ENCODE peak calls at places on chromosomes 16 and 17, in six cellular contexts. K is mucosa of descending colon; D is naive B cell; N is SK-N-SH treated with all-trans-retinoic acid at 6 μM for 48 hours; S is heart left ventricle; L is CD8-positive, alpha-beta T cell. X is an unnamed sample.

GRCh38 chr16:54361246-54361645 is 74.7 kb upstream of the IRX3 start:
- ATAC-seq in N (no peak), K (no peak), D (no peak), L (no peak), S (no peak), X (no peak)

GRCh38 chr17:79370594-79370993 is 240.3 kb downstream of the RBFOX3 start:
- ATAC-seq in N (no peak), L (no peak), K (no peak), D (no peak), S (no peak), X (no peak)

GRCh38 chr16:28063611-28064061 is at the start of gene GSG1L:
- ATAC-seq in K (no peak), N (no peak), L (no peak), D (no peak), S (peak), X (no peak)

GRCh38 chr17:43125967-43126910 is 1.1 kb upstream of the BRCA1 start:
- ATAC-seq in N (peak), S (no peak), K (peak), D (no peak), L (no peak), X (no peak)

GRCh38 chr16:5015351-5015750 is 18.4 kb downstream of the NAGPA start:
- ATAC-seq in N (peak), D (no peak), L (no peak), K (no peak), S (no peak), X (no peak)

GRCh38 chr17:52170963-52171572 is 12.6 kb upstream of the CA10 start:
- ATAC-seq in D (no peak), S (no peak), N (no peak), K (no peak), L (no peak), X (no peak)

GRCh38 chr16:11205065-11205699 is 50.8 kb downstream of the SOCS1 start:
- ATAC-seq in D (no peak), S (no peak), N (no peak), L (no peak), K (peak), X (no peak)

GRCh38 chr17:81082177-81083073 is 47.5 kb downstream of the BAIAP2 start:
- ATAC-seq in S (peak), D (no peak), N (no peak), L (no peak), K (no peak), X (no peak)

GRCh38 chr17:56678249-56679144 is 85.0 kb downstream of the NOG start:
- ATAC-seq in N (peak), S (peak), K (no peak), D (peak), L (peak), X (peak)

GRCh38 chr16:71440669-71441347 is 1.0 kb downstream of the TLE7 start:
- ATAC-seq in K (no peak), L (no peak), S (no peak), D (no peak), N (no peak), X (no peak)

GRCh38 chr16:56807011-56807675 is 57.9 kb upstream of the SLC12A3 start:
- ATAC-seq in D (no peak), L (no peak), S (no peak), K (no peak), N (peak), X (no peak)

GRCh38 chr16:23400387-23400930 is 52.5 kb downstream of the COG7 start:
- ATAC-seq in S (no peak), K (no peak), L (no peak), D (no peak), N (no peak), X (no peak)

GRCh38 chr17:43438626-43439529 is 40.1 kb downstream of the ARL4D start:
- ATAC-seq in K (no peak), D (no peak), N (no peak), S (peak), L (no peak), X (no peak)

GRCh38 chr17:45221081-45221996 is at the start of gene FMNL1:
- ATAC-seq in K (peak), D (peak), S (peak), L (no peak), N (peak), X (no peak)

GRCh38 chr16:30656974-30657865 is 1.0 kb upstream of the FBRS start:
- ATAC-seq in N (peak), S (no peak), K (no peak), L (no peak), D (no peak), X (no peak)

GRCh38 chr17:17183744-17184143 is 22.4 kb downstream of the PLD6 start:
- ATAC-seq in S (peak), D (no peak), K (no peak), N (no peak), L (no peak), X (no peak)

GRCh38 chr17:41020346-41020745 is 6.7 kb downstream of the KRTAP1-5 start:
- ATAC-seq in L (no peak), S (no peak), D (no peak), N (no peak), K (no peak), X (no peak)

GRCh38 chr17:10094806-10095205 is 103.6 kb downstream of the GAS7 start:
- ATAC-seq in S (peak), D (no peak), L (no peak), N (no peak), K (peak), X (no peak)

X was measured in activated CD4-positive, CD25-positive, alpha-beta regulatory T cell treated with anti-CD3 and anti-CD28 coated beads, Interleukin-2, amount 50 U/mL, for 24 hours.